ENCODE peak calls at places on chromosomes 16 and 17, in six cellular contexts. Z, J, V, H, W and D are unnamed samples.

GRCh38 chr17:29369831-29370735 is 20.1 kb upstream of the TAOK1 start:
- DNase-seq in Z (peak; percentile 50), J (peak; percentile 70), V (peak; percentile 59), H (no peak), W (peak; percentile 66), D (peak; percentile 83)

GRCh38 chr16:4454618-4455017 is 19.8 kb downstream of the NMRAL1 start:
- DNase-seq in Z (no peak), J (no peak), V (no peak), H (no peak), W (no peak), D (no peak)

GRCh38 chr16:72317378-72317777 is 145.4 kb upstream of the PMFBP1 start:
- DNase-seq in Z (no peak), J (no peak), V (no peak), H (no peak), W (no peak), D (no peak)

GRCh38 chr17:79950711-79951110 is 85.0 kb downstream of the TBC1D16 start:
- DNase-seq in Z (no peak), J (no peak), V (no peak), H (no peak), W (no peak), D (no peak)

GRCh38 chr17:55577011-55577586 is 65.8 kb upstream of the SMIM36 start:
- DNase-seq in Z (peak; percentile 35), J (no peak), V (no peak), H (no peak), W (no peak), D (no peak)

GRCh38 chr16:29875206-29875605 is 12.2 kb upstream of the CDIPT start:
- DNase-seq in Z (no peak), J (no peak), V (no peak), H (no peak), W (no peak), D (no peak)

GRCh38 chr16:77838597-77839255 is 50.4 kb downstream of the VAT1L start:
- DNase-seq in Z (no peak), J (no peak), V (no peak), H (no peak), W (no peak), D (no peak)

GRCh38 chr17:67258836-67259468 is 14.0 kb upstream of the HELZ start:
- DNase-seq in Z (no peak), J (no peak), V (no peak), H (no peak), W (no peak), D (no peak)

GRCh38 chr17:49603238-49603637 is 27.6 kb downstream of the NXPH3 start:
- DNase-seq in Z (no peak), J (no peak), V (no peak), H (no peak), W (no peak), D (no peak)

GRCh38 chr16:69711115-69711740 is 15.1 kb downstream of the NQO1 start:
- DNase-seq in Z (no peak), J (no peak), V (no peak), H (no peak), W (peak; percentile 72), D (no peak)

GRCh38 chr17:43636446-43636845 is 25.3 kb downstream of the MEOX1 start:
- DNase-seq in Z (no peak), J (no peak), V (no peak), H (no peak), W (no peak), D (no peak)

GRCh38 chr16:69410285-69410990 is 14.0 kb upstream of the CYB5B start:
- DNase-seq in Z (no peak), J (no peak), V (no peak), H (no peak), W (peak; percentile 83), D (no peak)

GRCh38 chr16:86016201-86016965 is 117.4 kb downstream of the IRF8 start:
- DNase-seq in Z (peak; percentile 59), J (peak; percentile 73), V (peak; percentile 78), H (peak; percentile 17), W (peak; percentile 61), D (peak; percentile 25)

GRCh38 chr16:31702796-31703195 is 170.8 kb upstream of the ZNF267 start:
- DNase-seq in Z (no peak), J (no peak), V (no peak), H (no peak), W (no peak), D (no peak)

GRCh38 chr16:9048302-9048700 is 43.1 kb upstream of the HAPSTR1 start:
- DNase-seq in Z (no peak), J (no peak), V (no peak), H (no peak), W (peak; percentile 29), D (no peak)

GRCh38 chr16:1678500-1679098 is 520 bp downstream of the JPT2 start:
- DNase-seq in Z (no peak), J (no peak), V (no peak), H (no peak), W (no peak), D (no peak)

GRCh38 chr17:56699186-56699895 is 105.8 kb downstream of the NOG start:
- DNase-seq in Z (no peak), J (peak; percentile 38), V (no peak), H (peak; percentile 78), W (peak; percentile 98), D (peak; percentile 77)

GRCh38 chr16:11781773-11782172 is 15.3 kb downstream of the ZC3H7A start:
- DNase-seq in Z (peak; percentile 51), J (peak; percentile 39), V (no peak), H (no peak), W (no peak), D (no peak)

GRCh38 chr17:18184143-18185007 is 747 bp downstream of the ALKBH5 start:
- DNase-seq in Z (no peak), J (no peak), V (peak; percentile 59), H (no peak), W (no peak), D (no peak)

GRCh38 chr16:66904846-66905632 is 13.6 kb downstream of the CDH16 start:
- DNase-seq in Z (no peak), J (peak; percentile 10), V (no peak), H (no peak), W (no peak), D (no peak)

GRCh38 chr17:40645932-40646331 is 1.7 kb downstream of the SMARCE1 start:
- DNase-seq in Z (no peak), J (no peak), V (no peak), H (no peak), W (no peak), D (no peak)

GRCh38 chr16:15548482-15548891 is 94.5 kb downstream of the MARF1 start:
- DNase-seq in Z (peak; percentile 15), J (no peak), V (no peak), H (no peak), W (no peak), D (no peak)

GRCh38 chr16:50731989-50732589 is 9.8 kb upstream of the CYLD start:
- DNase-seq in Z (no peak), J (no peak), V (no peak), H (no peak), W (no peak), D (no peak)

GRCh38 chr17:63275318-63275967 is 170.7 kb downstream of the CYB561 start:
- DNase-seq in Z (no peak), J (no peak), V (peak; percentile 6), H (no peak), W (peak; percentile 99), D (peak; percentile 91)

GRCh38 chr16:1171854-1172428 is 19.0 kb downstream of the CACNA1H start:
- DNase-seq in Z (no peak), J (no peak), V (no peak), H (no peak), W (no peak), D (no peak)

GRCh38 chr16:54066451-54067056 is 220.0 kb downstream of the IRX3 start:
- DNase-seq in Z (no peak), J (no peak), V (no peak), H (no peak), W (no peak), D (no peak)
- TF ChIP-seq SIN3A in Z (no peak), J (no peak), V (no peak), H (no peak), W (no peak), D (no peak)

GRCh38 chr17:38451840-38452529 is 23.7 kb downstream of the ARHGAP23 start:
- DNase-seq in Z (no peak), J (no peak), V (peak; percentile 39), H (peak; percentile 88), W (no peak), D (no peak)
- H3K4me1 ChIP-seq in Z (peaks cover 11% of the 10 kb centered on the region), J (peaks cover 45% of the 10 kb centered on the region), V (peaks cover 6% of the 10 kb centered on the region), H (peaks cover 68% of the 10 kb centered on the region), W (peaks cover 68% of the 10 kb centered on the region), D (peaks cover 46% of the 10 kb centered on the region)

GRCh38 chr16:87333581-87334331 is 16.6 kb upstream of the C16orf95 start:
- DNase-seq in Z (no peak), J (no peak), V (no peak), H (no peak), W (no peak), D (no peak)

GRCh38 chr16:87332150-87332549 is 15.0 kb upstream of the C16orf95 start:
- DNase-seq in Z (no peak), J (no peak), V (no peak), H (no peak), W (no peak), D (no peak)

GRCh38 chr16:87334611-87335305 is 17.6 kb upstream of the C16orf95 start:
- DNase-seq in Z (no peak), J (no peak), V (no peak), H (no peak), W (no peak), D (no peak)

GRCh38 chr16:87331241-87331801 is 14.1 kb upstream of the C16orf95 start:
- DNase-seq in Z (no peak), J (no peak), V (no peak), H (no peak), W (no peak), D (no peak)

GRCh38 chr16:87333101-87333500 is 15.9 kb upstream of the C16orf95 start:
- DNase-seq in Z (no peak), J (no peak), V (no peak), H (no peak), W (no peak), D (no peak)
- TF ChIP-seq SIN3A in Z (no peak), J (no peak), V (no peak), H (no peak), W (no peak), D (no peak)

GRCh38 chr17:2235792-2236365 is 67.7 kb downstream of the SMG6 start:
- DNase-seq in Z (no peak), J (no peak), V (no peak), H (no peak), W (no peak), D (no peak)

GRCh38 chr17:2232244-2232638 is 71.3 kb downstream of the SMG6 start:
- DNase-seq in Z (no peak), J (no peak), V (no peak), H (no peak), W (no peak), D (no peak)

GRCh38 chr17:2237521-2237921 is 66.1 kb downstream of the SMG6 start:
- DNase-seq in Z (no peak), J (no peak), V (no peak), H (no peak), W (no peak), D (no peak)

GRCh38 chr17:2230877-2231276 is 72.7 kb downstream of the SMG6 start:
- DNase-seq in Z (no peak), J (no peak), V (no peak), H (no peak), W (no peak), D (no peak)

DNA sequence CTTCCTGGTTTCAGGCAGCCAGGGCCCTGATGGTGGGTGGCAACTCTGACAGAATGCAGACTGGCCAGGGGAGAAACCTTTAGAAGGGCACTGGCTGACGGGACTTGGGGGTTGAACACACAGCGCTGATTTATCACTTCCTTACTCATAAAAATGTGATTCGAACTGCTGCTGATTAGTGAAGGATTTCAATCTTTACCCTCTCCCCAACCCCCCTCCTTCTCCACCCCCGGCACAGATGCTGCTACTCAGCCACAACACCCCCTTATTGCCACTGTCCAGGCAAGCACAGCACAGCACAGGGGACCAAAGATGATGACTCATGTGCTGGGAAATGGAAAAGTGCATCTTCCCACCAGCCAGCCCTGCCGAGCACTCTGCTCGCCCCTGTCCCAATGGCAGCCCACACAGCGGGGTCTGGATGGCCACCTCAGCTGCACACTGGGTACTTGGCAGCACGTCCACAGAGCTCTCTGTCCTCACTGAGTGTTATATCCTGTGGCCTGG is 70.1 kb downstream of the SMG6 start:
- DNase-seq in Z (no peak), J (no peak), V (no peak), H (no peak), W (no peak), D (no peak)
- H3K4me1 ChIP-seq in Z (peaks cover 43% of the 10 kb centered on the region), J (peaks cover 21% of the 10 kb centered on the region), V (no peaks in the 10 kb centered on the region), H (no peaks in the 10 kb centered on the region), W (no peaks in the 10 kb centered on the region), D (no peaks in the 10 kb centered on the region)